ENCODE peak calls at places on chromosomes 3 and 15, in eight cellular contexts. N is uterus; R is pancreas; O is mesendoderm; W is heart left ventricle; I is cardiac muscle cell; Z is CD4-positive, CD25-positive, alpha-beta regulatory T cell; L is body of pancreas. D is an unnamed sample. For H3K36me3, the result is how much of the 10 kb centered on the place peaks cover.

GRCh38 chr15:87623832-87624231 is 632.7 kb downstream of the NTRK3 start:
- DNase-seq in L (no peak), I (peak), Z (no peak), W (no peak), N (no peak), O (peak), R (no peak), D (no peak)

GRCh38 chr3:131630117-131630516 is 127.3 kb upstream of the MRPL3 start:
- DNase-seq in I (no peak), R (no peak), L (no peak), Z (no peak), O (peak), W (no peak), N (no peak), D (no peak)

GRCh38 chr3:82281205-82281604 is 519.8 kb upstream of the GBE1 start:
- DNase-seq in O (peak), N (no peak), Z (no peak), R (no peak), L (no peak), I (peak), W (no peak), D (no peak)

GRCh38 chr3:169323580-169324453 is 339.7 kb downstream of the MECOM start:
- DNase-seq in I (no peak), L (no peak), W (peak), R (no peak), O (peak), N (no peak), Z (no peak), D (no peak)

GRCh38 chr15:40217166-40217785 is 21.6 kb upstream of the PAK6 start:
- DNase-seq in R (no peak), I (peak), O (peak), L (peak), Z (peak), N (no peak), W (no peak), D (peak)

GRCh38 chr15:90716317-90716975 is 700 bp upstream of the BLM start:
- DNase-seq in W (no peak), N (no peak), L (no peak), O (no peak), I (no peak), R (no peak), Z (no peak), D (no peak)

GRCh38 chr3:186452517-186452916 is 90.5 kb upstream of the DGKG start:
- DNase-seq in L (peak), R (no peak), O (peak), I (no peak), Z (no peak), W (no peak), N (no peak), D (no peak)

GRCh38 chr3:51391566-51392300 is 648 bp downstream of the RBM15B start:
- DNase-seq in R (peak), O (peak), N (no peak), Z (peak), I (peak), L (peak), W (peak), D (peak)

GRCh38 chr3:155083313-155083905 is 3.3 kb downstream of the MME start:
- DNase-seq in O (no peak), L (no peak), I (no peak), N (no peak), W (no peak), Z (no peak), R (no peak), D (no peak)

GRCh38 chr3:27345959-27346865 is 23.0 kb downstream of the NEK10 start:
- DNase-seq in W (no peak), N (no peak), I (no peak), Z (no peak), R (no peak), O (no peak), L (no peak), D (no peak)

GRCh38 chr3:99669879-99670555 is 31.6 kb downstream of the COL8A1 start:
- DNase-seq in R (no peak), W (no peak), I (no peak), L (no peak), N (no peak), Z (no peak), O (no peak), D (no peak)

GRCh38 chr15:78536134-78536533 is 4.1 kb upstream of the PSMA4 start:
- DNase-seq in L (no peak), I (no peak), N (no peak), R (no peak), Z (no peak), O (no peak), W (no peak), D (no peak)

GRCh38 chr15:40844543-40844981 is 714 bp downstream of the SPINT1 start:
- DNase-seq in I (no peak), L (peak), W (no peak), Z (no peak), O (peak), N (no peak), R (peak), D (no peak)

GRCh38 chr3:99286266-99286845 is 352.0 kb upstream of the COL8A1 start:
- DNase-seq in L (no peak), N (no peak), O (no peak), R (no peak), I (no peak), Z (no peak), W (no peak), D (no peak)

GRCh38 chr3:30553641-30554316 is 52.6 kb upstream of the TGFBR2 start:
- DNase-seq in Z (no peak), W (no peak), O (no peak), R (no peak), I (no peak), N (no peak), L (no peak), D (no peak)

GRCh38 chr3:4680881-4681300 is 187.7 kb downstream of the ITPR1 start:
- DNase-seq in W (no peak), I (no peak), O (peak), Z (no peak), L (no peak), N (no peak), R (no peak), D (no peak)

GRCh38 chr15:50315814-50316630 is 39.0 kb downstream of the GABPB1 start:
- DNase-seq in L (no peak), Z (no peak), N (no peak), W (no peak), O (peak), I (peak), R (no peak), D (no peak)

GRCh38 chr3:4849739-4850138 is 129.5 kb upstream of the BHLHE40 start:
- DNase-seq in Z (no peak), L (no peak), O (no peak), R (no peak), N (no peak), W (no peak), I (no peak), D (no peak)

GRCh38 chr15:45670511-45670910 is 35.7 kb downstream of the SQOR start:
- DNase-seq in O (no peak), R (no peak), N (no peak), W (no peak), Z (no peak), L (no peak), I (no peak), D (no peak)

GRCh38 chr15:89781055-89781454 is 4.9 kb downstream of the MESP2 start:
- DNase-seq in O (no peak), W (no peak), L (no peak), N (no peak), Z (no peak), R (peak), I (no peak), D (no peak)

GRCh38 chr3:31232049-31233040 is 300.4 kb upstream of the STT3B start:
- DNase-seq in N (no peak), O (no peak), Z (no peak), I (no peak), W (peak), R (no peak), L (peak), D (no peak)

GRCh38 chr3:48738144-48738536 is 21.1 kb upstream of the IP6K2 start:
- DNase-seq in R (no peak), Z (no peak), W (no peak), I (no peak), O (no peak), L (no peak), N (no peak), D (no peak)

GRCh38 chr3:133021206-133021605 is 17.0 kb upstream of the TMEM108 start:
- DNase-seq in I (no peak), N (no peak), L (no peak), Z (no peak), W (no peak), R (no peak), O (no peak), D (no peak)

GRCh38 chr15:30882861-30883433 is 20.8 kb upstream of the FAN1 start:
- DNase-seq in O (no peak), W (no peak), L (no peak), Z (no peak), R (no peak), I (no peak), N (no peak), D (no peak)

GRCh38 chr15:85741021-85741421 is 53.7 kb downstream of the KLHL25 start:
- DNase-seq in N (no peak), R (no peak), L (no peak), W (no peak), Z (no peak), I (no peak), O (no peak), D (no peak)
- H3K36me3 ChIP-seq in N (under half), R (under half), L (half or more), W (half or more), Z (half or more), I (under half), O (under half), D (half or more)

GRCh38 chr3:66411436-66411835 is 89.4 kb downstream of the LRIG1 start:
- DNase-seq in R (no peak), Z (no peak), N (no peak), I (no peak), W (peak), O (peak), L (no peak), D (no peak)

GRCh38 chr3:66413151-66413751 is 87.6 kb downstream of the LRIG1 start:
- DNase-seq in L (no peak), R (no peak), Z (no peak), I (no peak), O (no peak), W (no peak), N (peak), D (no peak)

GRCh38 chr3:66410976-66411375 is 89.8 kb downstream of the LRIG1 start:
- DNase-seq in W (no peak), N (no peak), R (no peak), L (no peak), I (no peak), O (no peak), Z (no peak), D (no peak)

GRCh38 chr3:66410371-66410770 is 90.5 kb downstream of the LRIG1 start:
- DNase-seq in N (no peak), O (no peak), R (no peak), W (no peak), I (no peak), Z (no peak), L (no peak), D (no peak)

GRCh38 chr3:66412176-66412887 is 88.5 kb downstream of the LRIG1 start:
- DNase-seq in I (no peak), O (no peak), N (no peak), Z (no peak), W (no peak), L (no peak), R (no peak), D (no peak)
- H3K36me3 ChIP-seq in I (under half), O (under half), N (under half), Z (half or more), W (half or more), L (under half), R (under half), D (under half)

GRCh38 chr3:193620650-193621049 is 27.6 kb downstream of the OPA1 start:
- DNase-seq in I (no peak), L (no peak), R (no peak), Z (no peak), W (no peak), O (no peak), N (no peak), D (no peak)
- H3K36me3 ChIP-seq in I (under half), L (under half), R (under half), Z (half or more), W (half or more), O (under half), N (under half), D (under half)

GRCh38 chr15:80579611-80580010 is 115.5 kb upstream of the ABHD17C start:
- DNase-seq in L (no peak), O (no peak), W (no peak), Z (no peak), R (no peak), I (no peak), N (no peak), D (no peak)

GRCh38 chr15:80580536-80581260 is 114.4 kb upstream of the ABHD17C start:
- DNase-seq in N (no peak), O (no peak), R (no peak), W (no peak), L (no peak), Z (no peak), I (no peak), D (no peak)

GRCh38 chr15:80581976-80582375 is 113.1 kb upstream of the ABHD17C start:
- DNase-seq in L (no peak), I (no peak), N (no peak), Z (no peak), W (no peak), R (no peak), O (no peak), D (no peak)

GRCh38 chr15:80578871-80579270 is 116.2 kb upstream of the ABHD17C start:
- DNase-seq in O (no peak), N (no peak), Z (no peak), R (no peak), W (no peak), L (no peak), I (no peak), D (no peak)

DNA sequence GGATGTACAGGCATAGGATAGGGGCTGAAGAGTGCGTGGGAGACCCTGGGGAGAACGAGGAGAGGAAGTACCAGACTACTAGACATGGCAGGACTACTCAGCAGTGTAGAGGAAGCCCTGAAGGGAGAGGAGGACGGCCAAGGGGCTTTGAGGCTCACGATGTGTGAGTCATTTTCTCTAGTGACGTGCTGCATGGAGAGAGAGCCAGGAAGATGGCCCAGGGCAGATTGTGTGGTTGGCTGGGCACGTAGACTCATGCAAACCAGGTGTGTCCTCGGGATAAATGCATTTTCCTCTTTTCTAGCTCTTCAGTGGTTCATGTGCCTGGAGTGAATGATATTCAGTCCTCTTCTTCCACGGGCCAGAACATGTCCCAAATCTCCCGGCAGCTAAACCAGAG is 115.0 kb upstream of the ABHD17C start:
- DNase-seq in R (no peak), L (no peak), O (peak), Z (no peak), I (no peak), N (no peak), W (no peak), D (no peak)
- H3K36me3 ChIP-seq in R (under half), L (under half), O (under half), Z (under half), I (under half), N (under half), W (under half), D (under half)

GRCh38 chr3:129389572-129389937 is 38.9 kb downstream of the EFCAB12 start:
- DNase-seq in R (no peak), W (peak), L (no peak), I (no peak), N (no peak), Z (no peak), O (no peak), D (no peak)
- H3K36me3 ChIP-seq in R (under half), W (half or more), L (under half), I (under half), N (under half), Z (half or more), O (under half), D (under half)

DNA sequence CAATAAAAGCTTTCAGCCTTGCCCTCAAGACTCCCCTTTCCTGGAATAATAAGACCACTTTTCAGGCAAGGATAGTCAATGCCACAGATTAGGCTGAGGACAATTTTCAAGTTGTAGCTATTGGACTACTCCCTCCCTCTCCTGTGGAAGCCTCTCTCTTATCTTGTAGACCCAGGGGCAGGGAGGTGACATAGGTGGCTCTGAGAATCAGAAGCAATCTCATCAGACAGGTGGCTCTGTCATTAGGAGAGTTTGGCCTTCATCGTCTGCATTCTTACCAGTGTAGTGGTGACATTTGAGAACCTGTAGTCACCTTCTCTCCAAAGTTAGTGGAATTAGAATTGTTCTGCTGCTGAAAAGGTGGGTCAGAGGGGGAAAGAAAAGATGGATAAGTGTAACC is 80.0 kb downstream of the LARS2 start:
- DNase-seq in O (no peak), W (no peak), L (no peak), Z (no peak), N (no peak), R (no peak), I (no peak), D (no peak)
- H3K36me3 ChIP-seq in O (under half), W (under half), L (under half), Z (under half), N (under half), R (under half), I (under half), D (under half)

DNA sequence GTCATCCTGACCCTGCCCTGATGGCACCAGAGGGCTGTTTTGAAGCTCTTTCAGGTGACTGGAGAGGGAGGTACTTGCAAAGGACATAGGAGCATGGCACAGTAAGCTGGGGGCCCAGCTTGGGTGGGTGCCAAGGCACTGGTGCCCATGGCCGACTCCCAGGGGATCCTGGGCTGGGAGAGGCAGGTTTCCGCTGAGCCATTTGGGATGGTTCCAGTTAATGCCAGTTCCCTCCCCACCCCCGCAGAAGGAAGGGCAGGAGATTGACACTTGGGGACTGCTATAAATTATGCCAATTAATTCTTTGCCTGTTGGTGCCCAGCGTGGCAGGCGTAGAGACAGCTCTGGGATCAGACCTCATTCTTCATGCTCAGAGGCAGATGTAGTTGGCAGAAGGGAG is 26.1 kb downstream of the CD276 start:
- DNase-seq in W (peak), Z (no peak), O (no peak), R (no peak), N (no peak), I (no peak), L (no peak), D (no peak)
- H3K36me3 ChIP-seq in W (half or more), Z (under half), O (under half), R (under half), N (under half), I (under half), L (under half), D (under half)

DNA sequence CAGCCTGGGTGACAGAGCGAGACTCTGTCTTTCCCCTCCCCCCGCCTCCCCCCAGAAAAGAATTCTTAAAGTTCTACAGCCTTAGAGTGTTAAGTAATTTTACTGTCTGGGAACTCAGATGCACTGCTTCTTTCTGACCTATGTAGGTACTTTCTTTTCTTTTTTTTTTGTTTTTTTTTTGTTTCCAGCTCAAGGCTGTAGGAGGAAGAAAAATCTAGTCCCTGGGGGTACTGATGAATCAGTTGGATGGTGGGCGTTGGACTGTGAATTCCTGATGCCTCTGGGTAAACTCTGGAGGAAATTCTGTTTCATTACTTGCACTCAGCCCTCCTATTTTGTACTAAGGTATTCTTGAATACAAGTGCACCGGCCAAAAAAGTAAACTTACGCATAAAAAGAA is 10.8 kb downstream of the GHRL start:
- DNase-seq in L (no peak), Z (no peak), I (no peak), O (no peak), N (no peak), W (no peak), R (no peak), D (no peak)
- H3K36me3 ChIP-seq in L (under half), Z (half or more), I (under half), O (under half), N (under half), W (under half), R (under half), D (under half)

D was measured in CD8-positive, alpha-beta memory T cell.